ENCODE peak calls at places on chromosomes 13 and 19, in nine cellular contexts. E is lower lobe of right lung; H is stomach; O is ovary; R is colonic mucosa; X is CD8-positive, alpha-beta memory T cell; B is psoas muscle; S is A549; Q is effector memory CD4-positive, alpha-beta T cell. Y is an unnamed sample.

GRCh38 chr19:6802336-6803035 is 30.0 kb downstream of the VAV1 start:
- DNase-seq in R (peak; percentile 42), E (peak; percentile 76), Q (peak; percentile 72), H (peak; percentile 39), B (peak; percentile 27), O (no peak), X (peak; percentile 80), S (peak; percentile 79), Y (peak; percentile 19)

GRCh38 chr19:15432629-15433518 is 14.1 kb upstream of the AKAP8L start:
- DNase-seq in Q (peak; percentile 84), B (peak; percentile 95), S (peak; percentile 84), X (peak; percentile 94), R (peak; percentile 93), E (peak; percentile 95), O (peak; percentile 95), H (peak; percentile 92), Y (peak; percentile 97)

GRCh38 chr19:2775556-2776430 is 7.3 kb downstream of the SGTA start:
- DNase-seq in H (peak; percentile 64), S (no peak), B (peak; percentile 66), O (no peak), Q (peak; percentile 46), E (peak; percentile 84), R (peak; percentile 45), X (peak; percentile 70), Y (peak; percentile 84)

GRCh38 chr19:1130801-1131717 is 27.3 kb downstream of the GPX4 start:
- DNase-seq in Q (peak; percentile 21), E (no peak), H (peak; percentile 46), R (no peak), X (peak; percentile 65), O (no peak), B (no peak), S (no peak), Y (no peak)

GRCh38 chr13:101452519-101453485 is at the start of gene ITGBL1:
- DNase-seq in X (no peak), S (no peak), H (no peak), R (no peak), O (no peak), E (no peak), Q (no peak), B (peak; percentile 23), Y (no peak)

GRCh38 chr19:42114412-42114811 is 17.8 kb downstream of the POU2F2 start:
- DNase-seq in R (no peak), X (no peak), B (no peak), S (no peak), E (no peak), H (no peak), Q (no peak), O (no peak), Y (peak; percentile 76)

GRCh38 chr13:33153421-33154381 is 131.9 kb downstream of the STARD13 start:
- DNase-seq in B (peak; percentile 26), X (no peak), H (no peak), Q (no peak), E (no peak), R (no peak), S (no peak), O (no peak), Y (no peak)

GRCh38 chr13:46679369-46680180 is 117.4 kb downstream of the ESD start:
- DNase-seq in X (peak; percentile 71), H (no peak), E (no peak), S (no peak), Q (no peak), R (no peak), O (peak; percentile 50), B (no peak), Y (no peak)

GRCh38 chr13:29936051-29936813 is 85.8 kb upstream of the UBL3 start:
- DNase-seq in S (no peak), O (no peak), H (no peak), E (peak; percentile 51), B (no peak), R (no peak), X (no peak), Q (no peak), Y (no peak)

GRCh38 chr13:92175330-92175729 is 776.9 kb downstream of the GPC5 start:
- DNase-seq in R (peak; percentile 20), X (no peak), S (peak; percentile 33), O (no peak), B (no peak), E (no peak), Q (no peak), H (no peak), Y (peak; percentile 31)

DNA sequence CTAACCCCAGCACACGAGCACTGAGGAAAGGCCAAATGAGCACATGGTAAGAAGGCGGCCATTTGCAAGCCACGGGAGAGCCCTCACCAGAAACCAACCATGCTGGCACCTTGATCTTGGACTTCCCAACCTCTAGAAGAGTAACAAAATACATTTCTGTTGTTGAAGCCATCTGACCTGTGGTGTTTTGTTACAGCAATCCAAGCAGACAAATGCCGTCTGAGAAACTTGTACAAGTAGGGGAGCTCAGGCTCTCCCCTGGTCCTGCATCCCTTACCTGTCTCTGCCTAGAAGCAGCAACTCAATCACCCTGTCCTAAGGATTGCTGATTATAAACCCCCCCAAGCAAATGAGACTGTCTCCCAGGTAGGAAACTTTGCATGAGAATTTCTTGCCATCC is 255.0 kb upstream of the MAB21L1 start:
- DNase-seq in Q (no peak), B (no peak), S (no peak), X (no peak), E (no peak), H (no peak), O (no peak), R (no peak), Y (no peak)
- H3K4me3 ChIP-seq in Q (no peak overlapping the region), B (no peak overlapping the region), S (no peak overlapping the region), X (no peak overlapping the region), E (no peak overlapping the region), H (no peak overlapping the region), O (no peak overlapping the region), R (no peak overlapping the region), Y (no peak overlapping the region)

GRCh38 chr19:56403261-56403660 is 871 bp upstream of the ZNF583 start:
- DNase-seq in E (no peak), H (no peak), Q (no peak), S (no peak), X (no peak), R (no peak), O (no peak), B (no peak), Y (no peak)

GRCh38 chr19:56400485-56400884 is 3.6 kb upstream of the ZNF583 start:
- DNase-seq in Q (no peak), X (no peak), E (no peak), H (no peak), S (no peak), O (no peak), B (no peak), R (no peak), Y (no peak)

GRCh38 chr19:56404705-56405056 is 549 bp downstream of the ZNF583 start:
- DNase-seq in S (no peak), Q (no peak), O (no peak), H (no peak), B (no peak), E (no peak), X (peak; percentile 55), R (no peak), Y (no peak)

GRCh38 chr19:56403764-56404704 is at the start of gene ZNF583:
- DNase-seq in H (peak; percentile 95), E (peak; percentile 96), S (peak; percentile 92), R (peak; percentile 94), B (peak; percentile 97), O (peak; percentile 99), Q (peak; percentile 82), X (peak; percentile 92), Y (peak; percentile 87)

GRCh38 chr19:56405062-56405461 is 930 bp downstream of the ZNF583 start:
- DNase-seq in H (no peak), B (no peak), R (no peak), X (no peak), E (no peak), S (no peak), O (no peak), Q (no peak), Y (no peak)
- H3K27ac ChIP-seq in H (no peak overlapping the region), B (no peak overlapping the region), R (no peak overlapping the region), X (no peak overlapping the region), E (no peak overlapping the region), S (no peak overlapping the region), O (no peak overlapping the region), Q (no peak overlapping the region), Y (no peak overlapping the region)

GRCh38 chr13:98509271-98510155 is 67.4 kb downstream of the STK24 start:
- DNase-seq in E (peak; percentile 74), R (peak; percentile 78), Q (peak; percentile 41), S (peak; percentile 76), H (peak; percentile 66), B (peak; percentile 60), O (no peak), X (no peak), Y (peak; percentile 25)

GRCh38 chr13:98506343-98507059 is 70.4 kb downstream of the STK24 start:
- DNase-seq in H (no peak), Q (no peak), O (no peak), B (no peak), X (no peak), S (no peak), R (no peak), E (no peak), Y (no peak)

GRCh38 chr13:98507060-98507797 is 69.7 kb downstream of the STK24 start:
- DNase-seq in R (peak; percentile 69), E (peak; percentile 73), O (peak; percentile 76), Q (no peak), X (no peak), S (peak; percentile 32), H (peak; percentile 86), B (peak; percentile 58), Y (peak; percentile 87)

GRCh38 chr13:98510156-98510509 is 66.8 kb downstream of the STK24 start:
- DNase-seq in S (no peak), H (no peak), R (no peak), B (no peak), Q (no peak), E (no peak), O (no peak), X (no peak), Y (no peak)

GRCh38 chr13:98508280-98509074 is 68.4 kb downstream of the STK24 start:
- DNase-seq in H (no peak), X (no peak), O (no peak), R (no peak), E (no peak), S (peak; percentile 48), B (no peak), Q (no peak), Y (no peak)
- H3K4me1 ChIP-seq in H (peaks cover 66% of the 10 kb centered on the region), X (peaks cover 63% of the 10 kb centered on the region), O (peaks cover 30% of the 10 kb centered on the region), R (peaks cover 30% of the 10 kb centered on the region), E (peaks cover 70% of the 10 kb centered on the region), S (peaks cover 45% of the 10 kb centered on the region), B (peaks cover 53% of the 10 kb centered on the region), Q (peaks cover 41% of the 10 kb centered on the region), Y (peaks cover 63% of the 10 kb centered on the region)

GRCh38 chr19:4472174-4472974 is at the start of gene HDGFL2:
- DNase-seq in B (peak; percentile 18), S (no peak), O (no peak), X (no peak), E (peak; percentile 57), R (no peak), H (no peak), Q (no peak), Y (no peak)

GRCh38 chr19:4474504-4475136 is 2.5 kb downstream of the HDGFL2 start:
- DNase-seq in X (no peak), H (no peak), E (no peak), O (no peak), B (no peak), S (no peak), Q (no peak), R (no peak), Y (peak; percentile 36)

GRCh38 chr19:4473011-4473410 is 914 bp downstream of the HDGFL2 start:
- DNase-seq in S (no peak), B (no peak), X (no peak), O (no peak), E (no peak), H (no peak), R (no peak), Q (no peak), Y (no peak)

GRCh38 chr19:4471400-4472173 is 510 bp upstream of the HDGFL2 start:
- DNase-seq in H (peak; percentile 98), R (peak; percentile 98), S (peak; percentile 99), Q (peak; percentile 97), E (peak; percentile 98), B (peak; percentile 98), O (peak; percentile 97), X (peak; percentile 99), Y (peak; percentile 99)

GRCh38 chr19:4473708-4474503 is 1.8 kb downstream of the HDGFL2 start:
- DNase-seq in O (no peak), B (no peak), R (no peak), X (no peak), Q (no peak), S (no peak), E (no peak), H (no peak), Y (no peak)
- H3K4me3 ChIP-seq in O (no peak overlapping the region), B (peak overlapping the region; percentile 91), R (no peak overlapping the region), X (no peak overlapping the region), Q (no peak overlapping the region), S (peak overlapping the region; percentile 27), E (no peak overlapping the region), H (peak overlapping the region; percentile 9), Y (peak overlapping the region; percentile 9)

Y was measured in SJCRH30.